ENCODE peak calls at places on chromosomes 12 and 14, in seven cellular contexts. K is GM04504, N is fibroblast of pulmonary artery, L is fibroblast of the conjunctiva, E is nucleus accumbens, W is HL-60, R is cardiac muscle cell. B is an unnamed sample.

GRCh38 chr14:103576371-103577024 is 13.7 kb downstream of the COA8 start:
- DNase-seq in R (peak), E (peak), K (peak), N (peak), L (peak), W (no peak), B (peak)

GRCh38 chr14:22901799-22902198 is 17.1 kb downstream of the RBM23 start:
- DNase-seq in E (no peak), W (no peak), K (no peak), L (no peak), R (no peak), N (no peak), B (no peak)

GRCh38 chr14:95463173-95463901 is 53.1 kb downstream of the SYNE3 start:
- DNase-seq in K (no peak), E (no peak), R (no peak), L (no peak), N (no peak), W (peak), B (no peak)

GRCh38 chr12:119938049-119938667 is 50.9 kb upstream of the BICDL1 start:
- DNase-seq in W (peak), E (peak), K (peak), N (peak), L (peak), R (peak), B (no peak)

GRCh38 chr12:11779286-11779685 is 129.8 kb downstream of the ETV6 start:
- DNase-seq in N (peak), R (peak), W (no peak), L (peak), E (no peak), K (peak), B (peak)

GRCh38 chr12:92541024-92541423 is 161.8 kb upstream of the PLEKHG7 start:
- DNase-seq in E (no peak), W (peak), R (no peak), N (no peak), K (no peak), L (no peak), B (no peak)

GRCh38 chr12:88306471-88307069 is 164.5 kb downstream of the TMTC3 start:
- DNase-seq in W (no peak), E (no peak), K (no peak), R (peak), N (no peak), L (no peak), B (no peak)

GRCh38 chr12:56346663-56347062 is 8.0 kb downstream of the IL23A start:
- DNase-seq in N (no peak), W (no peak), L (no peak), E (no peak), K (no peak), R (no peak), B (no peak)

GRCh38 chr14:64510127-64510808 is 5.7 kb downstream of the ZBTB1 start:
- DNase-seq in W (no peak), L (no peak), N (no peak), R (no peak), K (no peak), E (no peak), B (no peak)

GRCh38 chr12:100767950-100768349 is 26.6 kb upstream of the ANO4 start:
- DNase-seq in L (no peak), K (no peak), R (no peak), W (no peak), N (no peak), E (no peak), B (no peak)

GRCh38 chr14:106459971-106460730 is 933.8 kb downstream of the TMEM121 start:
- DNase-seq in E (no peak), K (no peak), W (peak), N (no peak), R (no peak), L (no peak), B (no peak)

GRCh38 chr14:75301666-75302325 is 23.2 kb downstream of the FOS start:
- DNase-seq in R (peak), E (no peak), K (no peak), N (peak), W (peak), L (no peak), B (no peak)

GRCh38 chr12:106418970-106419369 is 61.4 kb downstream of the POLR3B start:
- DNase-seq in L (no peak), N (no peak), W (no peak), R (no peak), K (no peak), E (no peak), B (no peak)

GRCh38 chr14:34043627-34044372 is 92.9 kb upstream of the EGLN3 start:
- DNase-seq in R (no peak), N (no peak), K (no peak), L (no peak), E (no peak), W (no peak), B (no peak)

GRCh38 chr14:89378119-89378518 is 38.9 kb downstream of the FOXN3 start:
- DNase-seq in E (peak), L (no peak), R (peak), K (no peak), W (no peak), N (peak), B (no peak)

GRCh38 chr12:116381744-116382455 is 104.4 kb upstream of the MED13L start:
- DNase-seq in E (no peak), K (peak), W (no peak), R (peak), L (peak), N (peak), B (peak)

GRCh38 chr14:53838374-53838773 is 118.3 kb downstream of the BMP4 start:
- DNase-seq in K (no peak), N (no peak), L (no peak), E (no peak), R (no peak), W (no peak), B (no peak)

GRCh38 chr14:104665663-104666522 is 23.5 kb upstream of the INF2 start:
- DNase-seq in R (no peak), K (no peak), W (no peak), L (no peak), N (no peak), E (peak), B (no peak)

GRCh38 chr12:4270670-4271432 is 2.7 kb upstream of the CCND2 start:
- DNase-seq in E (no peak), K (no peak), N (peak), L (no peak), W (peak), R (no peak), B (no peak)

GRCh38 chr14:94904636-94905035 is 134.7 kb upstream of the GSC start:
- DNase-seq in R (peak), N (peak), K (peak), W (no peak), L (no peak), E (no peak), B (no peak)

GRCh38 chr12:11836282-11836963 is 186.9 kb downstream of the ETV6 start:
- DNase-seq in E (no peak), N (no peak), L (no peak), W (peak), R (no peak), K (no peak), B (no peak)

GRCh38 chr12:54870617-54871016 is 16.3 kb downstream of the MUCL1 start:
- DNase-seq in R (no peak), N (no peak), W (no peak), K (no peak), E (no peak), L (no peak), B (no peak)

GRCh38 chr12:67853204-67853603 is 136.0 kb upstream of the IFNG-AS1 start:
- DNase-seq in N (peak), E (no peak), W (no peak), K (peak), R (peak), L (peak), B (peak)

GRCh38 chr14:81519200-81519998 is 14.3 kb downstream of the SEL1L start:
- DNase-seq in L (no peak), W (peak), N (peak), R (peak), E (no peak), K (no peak), B (no peak)

GRCh38 chr12:111330800-111331752 is 37.8 kb downstream of the PHETA1 start:
- DNase-seq in L (peak), E (no peak), K (peak), N (peak), R (peak), W (peak), B (peak)

GRCh38 chr14:94392510-94392935 is 4.1 kb upstream of the SERPINA1 start:
- DNase-seq in K (peak), R (peak), W (peak), N (peak), E (no peak), L (no peak), B (peak)

GRCh38 chr12:18368594-18368993 is 107.3 kb downstream of the PIK3C2G start:
- DNase-seq in R (no peak), E (no peak), L (no peak), N (no peak), K (no peak), W (no peak), B (no peak)

GRCh38 chr12:51926718-51927117 is 19.4 kb downstream of the ACVRL1 start:
- DNase-seq in K (no peak), L (no peak), R (peak), W (peak), N (peak), E (no peak), B (no peak)

GRCh38 chr14:69181491-69181890 is 9.8 kb upstream of the EXD2 start:
- DNase-seq in W (no peak), E (no peak), R (peak), K (no peak), L (no peak), N (peak), B (no peak)

GRCh38 chr12:49750994-49751393 is 9.6 kb downstream of the TMBIM6 start:
- DNase-seq in L (no peak), K (no peak), R (no peak), E (no peak), W (no peak), N (no peak), B (no peak)

GRCh38 chr14:75438486-75439080 is 10.8 kb downstream of the JDP2 start:
- DNase-seq in E (no peak), L (no peak), W (no peak), K (no peak), N (no peak), R (no peak), B (no peak)

B was measured in AG09309.